ENCODE peak calls at places on chromosomes 1 and 21, in five cellular contexts. C, X, F, O and A are unnamed samples.
A peak's percentile ranks its signal among the peaks of the same experiment; 100 is the strongest.

GRCh38 chr1:3536395-3536794 is 74.9 kb downstream of the MEGF6 start:
- DNase-seq in C (no peak), X (no peak), F (no peak), O (peak; percentile 41), A (no peak)

GRCh38 chr1:74222701-74223100 is 12.5 kb upstream of the TNNI3K start:
- DNase-seq in C (no peak), X (no peak), F (no peak), O (no peak), A (peak; percentile 16)

GRCh38 chr1:54284781-54285563 is 85.0 kb downstream of the MRPL37 start:
- DNase-seq in C (no peak), X (no peak), F (no peak), O (no peak), A (no peak)

GRCh38 chr1:15423355-15424077 is 13.8 kb downstream of the EFHD2 start:
- DNase-seq in C (no peak), X (no peak), F (no peak), O (no peak), A (no peak)

GRCh38 chr1:24526940-24527542 is 24.4 kb downstream of the RCAN3 start:
- DNase-seq in C (no peak), X (peak; percentile 53), F (no peak), O (peak; percentile 37), A (no peak)

GRCh38 chr1:99727575-99728190 is 38.8 kb downstream of the FRRS1 start:
- DNase-seq in C (peak; percentile 80), X (no peak), F (no peak), O (no peak), A (peak; percentile 8)

GRCh38 chr1:119298687-119299086 is 69.9 kb upstream of the HAO2 start:
- DNase-seq in C (peak; percentile 31), X (no peak), F (no peak), O (no peak), A (peak; percentile 57)

GRCh38 chr1:4079815-4080214 is 179.7 kb upstream of the C1orf174 start:
- DNase-seq in C (no peak), X (no peak), F (no peak), O (no peak), A (no peak)

GRCh38 chr21:45792682-45793383 is 149.3 kb downstream of the PCBP3 start:
- DNase-seq in C (no peak), X (no peak), F (no peak), O (no peak), A (no peak)

GRCh38 chr1:212774584-212774983 is 17.0 kb downstream of the NSL1 start:
- DNase-seq in C (no peak), X (no peak), F (no peak), O (no peak), A (peak; percentile 45)

GRCh38 chr1:113759341-113760101 is at the start of gene PHTF1:
- DNase-seq in C (peak; percentile 80), X (peak; percentile 83), F (peak; percentile 60), O (peak; percentile 92), A (peak; percentile 50)